ENCODE peak calls at places on chromosomes 3 and 15, in four cellular contexts. X, Z, Q and J are unnamed samples. For H3K4me1, the result is how much of the 10 kb centered on the place peaks cover.

GRCh38 chr3:39376929-39377634 is 6.1 kb upstream of the SLC25A38 start:
- DNase-seq in X (no peak), Z (no peak), Q (no peak), J (peak)

GRCh38 chr15:82046668-82047492 is 1.1 kb upstream of the MEX3B start:
- DNase-seq in X (peak), Z (peak), Q (peak), J (peak)

GRCh38 chr3:33057320-33058298 is 39.3 kb downstream of the GLB1 start:
- DNase-seq in X (no peak), Z (no peak), Q (no peak), J (no peak)

GRCh38 chr3:56724580-56725142 is 41.6 kb upstream of the TASOR start:
- DNase-seq in X (no peak), Z (no peak), Q (no peak), J (no peak)

GRCh38 chr15:68313501-68314390 is 36.2 kb downstream of the FEM1B start:
- DNase-seq in X (no peak), Z (peak), Q (no peak), J (no peak)

GRCh38 chr3:183504597-183504996 is 50.9 kb downstream of the KLHL6 start:
- DNase-seq in X (no peak), Z (no peak), Q (no peak), J (no peak)

GRCh38 chr3:195825857-195826804 is 14.4 kb upstream of the MUC4 start:
- DNase-seq in X (no peak), Z (no peak), Q (no peak), J (no peak)

GRCh38 chr3:87147562-87147961 is 79.5 kb upstream of the CHMP2B start:
- DNase-seq in X (no peak), Z (no peak), Q (no peak), J (no peak)

GRCh38 chr15:62128916-62129315 is 36.2 kb downstream of the C2CD4B start:
- DNase-seq in X (no peak), Z (no peak), Q (no peak), J (no peak)

GRCh38 chr3:8499181-8499611 is 2.4 kb upstream of the LMCD1 start:
- DNase-seq in X (no peak), Z (peak), Q (peak), J (no peak)

GRCh38 chr15:57567909-57568308 is 23.8 kb upstream of the MYZAP start:
- DNase-seq in X (no peak), Z (no peak), Q (no peak), J (no peak)

GRCh38 chr3:4894891-4895530 is 84.2 kb upstream of the BHLHE40 start:
- DNase-seq in X (no peak), Z (no peak), Q (no peak), J (no peak)

GRCh38 chr3:132154619-132155018 is 119.8 kb upstream of the CPNE4 start:
- DNase-seq in X (no peak), Z (no peak), Q (no peak), J (no peak)

GRCh38 chr15:77826006-77826695 is 193.4 kb upstream of the LINGO1 start:
- DNase-seq in X (no peak), Z (no peak), Q (no peak), J (peak)

GRCh38 chr3:147046916-147047315 is 359.4 kb downstream of the ZIC4 start:
- DNase-seq in X (no peak), Z (no peak), Q (no peak), J (no peak)

GRCh38 chr15:37093480-37094410 is 6.6 kb downstream of the MEIS2 start:
- DNase-seq in X (peak), Z (no peak), Q (no peak), J (no peak)

GRCh38 chr15:93051236-93052089 is 37.5 kb downstream of the RGMA start:
- DNase-seq in X (no peak), Z (no peak), Q (no peak), J (no peak)

GRCh38 chr3:175659951-175660350 is 800.8 kb downstream of the NAALADL2 start:
- DNase-seq in X (no peak), Z (no peak), Q (no peak), J (no peak)

GRCh38 chr3:13200465-13200864 is 127.2 kb upstream of the IQSEC1 start:
- DNase-seq in X (no peak), Z (no peak), Q (no peak), J (peak)

GRCh38 chr15:58146734-58147133 is 8.6 kb downstream of the AQP9 start:
- DNase-seq in X (no peak), Z (no peak), Q (no peak), J (peak)

GRCh38 chr3:188337232-188337631 is 183.3 kb downstream of the LPP start:
- DNase-seq in X (no peak), Z (no peak), Q (no peak), J (no peak)

GRCh38 chr3:104628185-104628789 is 738.4 kb upstream of the ALCAM start:
- DNase-seq in X (peak), Z (no peak), Q (no peak), J (peak)

GRCh38 chr3:188526057-188526456 is 372.1 kb downstream of the LPP start:
- DNase-seq in X (peak), Z (no peak), Q (no peak), J (no peak)

GRCh38 chr3:63228677-63229076 is 49.4 kb upstream of the SYNPR start:
- DNase-seq in X (peak), Z (peak), Q (no peak), J (peak)

GRCh38 chr3:46851364-46852328 is 11.6 kb downstream of the MYL3 start:
- DNase-seq in X (no peak), Z (peak), Q (no peak), J (peak)

GRCh38 chr3:2156244-2156847 is 57.7 kb downstream of the CNTN4 start:
- DNase-seq in X (no peak), Z (peak), Q (no peak), J (peak)

GRCh38 chr3:127276396-127276795 is 11.4 kb downstream of the PRR20G start:
- DNase-seq in X (no peak), Z (no peak), Q (no peak), J (no peak)

GRCh38 chr15:98668566-98669308 is 20.4 kb downstream of the IGF1R start:
- DNase-seq in X (peak), Z (no peak), Q (no peak), J (no peak)

GRCh38 chr15:98674336-98674735 is 26.0 kb downstream of the IGF1R start:
- DNase-seq in X (no peak), Z (no peak), Q (no peak), J (no peak)

GRCh38 chr15:98669638-98670037 is 21.3 kb downstream of the IGF1R start:
- DNase-seq in X (no peak), Z (no peak), Q (no peak), J (no peak)

GRCh38 chr15:98673133-98673532 is 24.8 kb downstream of the IGF1R start:
- DNase-seq in X (no peak), Z (no peak), Q (no peak), J (no peak)

GRCh38 chr15:98671060-98672008 is 23.0 kb downstream of the IGF1R start:
- DNase-seq in X (peak), Z (peak), Q (peak), J (peak)
- H3K4me1 ChIP-seq in X (under half), Z (under half), Q (under half), J (under half)

GRCh38 chr3:160653514-160653913 is 23.4 kb upstream of the ARL14 start:
- DNase-seq in X (no peak), Z (no peak), Q (no peak), J (no peak)
- H3K56ac ChIP-seq in X (no peak), Z (no peak), Q (no peak), J (no peak)

DNA sequence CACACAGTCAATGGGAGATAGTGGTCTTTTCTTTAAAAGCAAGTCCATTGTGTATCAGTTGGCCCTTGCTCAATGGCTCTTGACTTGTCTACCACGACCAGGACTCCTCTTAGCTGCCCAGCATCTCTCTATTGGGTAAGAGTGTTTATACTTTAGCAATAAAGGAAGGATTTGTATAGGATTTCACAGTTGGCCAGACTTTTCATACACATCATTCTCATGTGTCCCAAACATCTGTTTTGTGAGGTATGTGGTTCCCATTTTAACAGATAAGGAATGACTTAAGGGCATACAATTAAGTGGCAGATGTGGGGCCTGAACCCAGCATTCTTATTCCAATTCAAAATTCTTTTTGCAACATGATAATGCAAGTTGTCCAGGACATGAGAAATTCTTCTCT is 191.5 kb downstream of the CHST2 start:
- DNase-seq in X (no peak), Z (no peak), Q (no peak), J (no peak)
- H3K4me1 ChIP-seq in X (under half), Z (under half), Q (under half), J (under half)

GRCh38 chr3:152295344-152295743 is 26.6 kb downstream of the MBNL1 start:
- DNase-seq in X (no peak), Z (no peak), Q (no peak), J (no peak)
- H3K56ac ChIP-seq in X (no peak), Z (no peak), Q (no peak), J (no peak)

GRCh38 chr3:129257609-129258008 is 8.2 kb downstream of the COPG1 start:
- DNase-seq in X (no peak), Z (no peak), Q (no peak), J (no peak)

GRCh38 chr3:129259612-129260477 is 10.4 kb downstream of the COPG1 start:
- DNase-seq in X (no peak), Z (no peak), Q (no peak), J (no peak)

GRCh38 chr3:129254536-129255230 is 5.3 kb downstream of the COPG1 start:
- DNase-seq in X (no peak), Z (no peak), Q (no peak), J (no peak)

GRCh38 chr3:129252748-129253147 is 3.3 kb downstream of the COPG1 start:
- DNase-seq in X (no peak), Z (no peak), Q (no peak), J (no peak)

DNA sequence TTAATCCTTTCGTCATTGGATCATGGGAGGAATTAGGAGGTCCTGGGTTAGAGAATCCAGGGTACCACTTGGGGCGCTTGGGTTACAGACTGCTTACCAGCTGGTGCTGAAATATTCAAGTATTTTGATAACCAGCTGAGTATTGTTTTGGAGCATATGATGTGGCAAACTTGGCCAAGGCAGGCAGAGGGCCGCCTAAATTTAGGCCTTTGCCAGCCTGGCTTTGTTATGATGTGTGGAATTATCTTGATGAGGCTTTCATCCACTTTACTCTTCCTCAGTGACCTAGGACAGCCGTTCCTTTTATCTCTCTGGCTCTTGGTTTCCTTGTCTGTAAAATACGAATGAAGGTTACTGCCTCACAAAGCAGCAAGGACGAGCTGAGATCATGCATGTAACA is 6.9 kb downstream of the COPG1 start:
- DNase-seq in X (no peak), Z (no peak), Q (no peak), J (no peak)
- H3K4me1 ChIP-seq in X (under half), Z (under half), Q (under half), J (under half)

DNA sequence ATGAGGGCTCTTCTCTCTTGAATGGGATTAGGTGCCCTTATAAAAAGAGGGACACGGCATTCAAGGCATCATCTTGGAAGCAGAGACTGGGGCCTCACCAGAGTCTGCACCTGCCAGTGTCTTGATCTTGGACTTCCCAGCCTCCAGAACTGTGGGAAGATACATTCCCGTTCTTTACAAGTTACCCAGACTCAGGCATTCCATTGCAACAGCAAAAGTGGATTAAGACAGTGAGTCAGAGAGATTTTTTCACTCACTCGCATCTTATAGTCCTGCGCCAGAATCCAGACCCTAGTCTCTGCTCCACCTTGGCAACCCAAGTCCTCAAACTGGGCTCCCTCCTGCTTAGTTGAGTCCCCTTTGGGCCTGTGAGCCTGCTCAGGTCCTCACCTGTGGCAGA is 2.7 kb downstream of the LCTL start:
- DNase-seq in X (peak), Z (no peak), Q (no peak), J (no peak)
- H3K56ac ChIP-seq in X (no peak), Z (no peak), Q (no peak), J (no peak)

DNA sequence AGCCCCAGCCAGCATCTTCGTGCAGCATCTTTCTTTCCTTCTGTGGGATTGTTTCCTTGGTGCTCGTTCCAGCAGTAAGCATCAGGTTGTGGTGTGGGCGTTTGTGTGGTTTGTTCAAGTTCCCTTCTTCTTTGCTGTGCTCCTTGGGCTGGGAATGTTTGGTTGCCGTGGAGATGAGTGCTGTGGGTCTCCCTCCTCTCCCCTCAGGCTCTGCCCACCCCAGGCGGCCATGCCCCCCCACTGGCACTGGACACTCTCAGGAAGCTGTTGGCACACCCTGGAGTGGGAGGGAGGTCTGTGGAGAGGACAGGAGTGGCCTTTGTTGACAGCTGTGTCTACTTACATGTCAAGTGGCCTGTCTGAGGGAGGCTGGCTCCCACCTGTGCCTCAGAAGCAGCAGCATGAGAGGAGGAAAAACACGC is 46.5 kb upstream of the SACM1L start:
- DNase-seq in X (peak), Z (no peak), Q (no peak), J (no peak)
- H3K4me1 ChIP-seq in X (half or more), Z (under half), Q (under half), J (under half)

GRCh38 chr3:169256027-169256426 is 407.5 kb downstream of the MECOM start:
- DNase-seq in X (no peak), Z (no peak), Q (no peak), J (no peak)

GRCh38 chr3:169256791-169257522 is 406.6 kb downstream of the MECOM start:
- DNase-seq in X (peak), Z (no peak), Q (no peak), J (no peak)

GRCh38 chr3:169255506-169255905 is 408.0 kb downstream of the MECOM start:
- DNase-seq in X (no peak), Z (no peak), Q (no peak), J (no peak)

GRCh38 chr3:169260296-169260695 is 403.2 kb downstream of the MECOM start:
- DNase-seq in X (no peak), Z (no peak), Q (no peak), J (no peak)

DNA sequence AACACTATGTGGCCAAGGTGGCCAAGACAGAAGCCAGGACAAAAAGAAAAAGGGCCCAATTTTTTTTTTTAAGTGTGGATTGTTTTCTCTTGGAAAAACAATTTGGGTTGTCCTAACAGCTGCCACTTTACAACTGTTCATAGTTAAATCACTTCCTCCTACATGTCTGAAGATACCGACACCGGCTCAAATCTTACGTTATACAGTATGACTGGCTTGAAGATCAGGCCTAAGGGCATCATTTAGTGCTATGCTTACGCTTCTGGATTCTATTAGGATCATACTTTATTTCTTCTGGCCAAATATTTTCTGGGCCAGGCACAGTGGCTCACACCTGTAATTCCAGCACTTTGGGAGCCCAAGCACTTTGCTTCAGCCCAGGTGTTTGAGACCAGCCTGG is 404.4 kb downstream of the MECOM start:
- DNase-seq in X (no peak), Z (no peak), Q (no peak), J (no peak)
- H3K56ac ChIP-seq in X (no peak), Z (no peak), Q (no peak), J (no peak)